ENCODE peak calls at places on chromosomes 11 and 22, in five cellular contexts. One of them, this sample, is unnamed.

GRCh38 chr11:72703281-72704008 is 29.2 kb upstream of the PDE2A start:
- DNase-seq in left ventricle myocardium inferior: peak
- DNase-seq in IMR-90: peak
- DNase-seq in A549: no peak
- DNase-seq in heart right ventricle: peak
- DNase-seq in this sample: no peak

GRCh38 chr11:8989411-8989810 is 14.4 kb downstream of the NRIP3 start:
- DNase-seq in heart right ventricle: no peak
- DNase-seq in IMR-90: peak
- DNase-seq in left ventricle myocardium inferior: no peak
- DNase-seq in A549: no peak
- DNase-seq in this sample: no peak

GRCh38 chr11:2788751-2789140 is 89.0 kb upstream of the KCNQ1OT1 start:
- DNase-seq in IMR-90: no peak
- DNase-seq in left ventricle myocardium inferior: peak
- DNase-seq in heart right ventricle: peak
- DNase-seq in A549: no peak
- DNase-seq in this sample: no peak

GRCh38 chr22:19872779-19873137 is 18.1 kb upstream of the GNB1L start:
- DNase-seq in heart right ventricle: no peak
- DNase-seq in IMR-90: no peak
- DNase-seq in left ventricle myocardium inferior: no peak
- DNase-seq in A549: no peak
- DNase-seq in this sample: no peak

GRCh38 chr11:61513143-61513740 is 4.7 kb downstream of the LRRC10B start:
- DNase-seq in A549: no peak
- DNase-seq in IMR-90: no peak
- DNase-seq in heart right ventricle: no peak
- DNase-seq in left ventricle myocardium inferior: no peak
- DNase-seq in this sample: no peak

GRCh38 chr22:24140357-24140756 is 40.9 kb upstream of the SUSD2 start:
- DNase-seq in heart right ventricle: no peak
- DNase-seq in A549: no peak
- DNase-seq in left ventricle myocardium inferior: no peak
- DNase-seq in IMR-90: peak
- DNase-seq in this sample: no peak

GRCh38 chr11:68890490-68891231 is 13.0 kb downstream of the MRPL21 start:
- DNase-seq in IMR-90: peak
- DNase-seq in left ventricle myocardium inferior: peak
- DNase-seq in heart right ventricle: peak
- DNase-seq in A549: no peak
- DNase-seq in this sample: no peak

GRCh38 chr11:10390375-10390774 is 64.7 kb upstream of the AMPD3 start:
- DNase-seq in heart right ventricle: no peak
- DNase-seq in left ventricle myocardium inferior: no peak
- DNase-seq in A549: peak
- DNase-seq in IMR-90: no peak
- DNase-seq in this sample: no peak

GRCh38 chr11:13667245-13667644 is 1.2 kb upstream of the FAR1 start:
- DNase-seq in heart right ventricle: no peak
- DNase-seq in A549: no peak
- DNase-seq in IMR-90: peak
- DNase-seq in left ventricle myocardium inferior: no peak
- DNase-seq in this sample: no peak
- H3K4me3 ChIP-seq in heart right ventricle: peak
- H3K4me3 ChIP-seq in A549: peak
- H3K4me3 ChIP-seq in IMR-90: no peak
- H3K4me3 ChIP-seq in left ventricle myocardium inferior: peak
- H3K4me3 ChIP-seq in this sample: peak

GRCh38 chr11:65921033-65921555 is 1.9 kb downstream of the DRAP1 start:
- DNase-seq in left ventricle myocardium inferior: no peak
- DNase-seq in IMR-90: no peak
- DNase-seq in A549: no peak
- DNase-seq in heart right ventricle: no peak
- DNase-seq in this sample: no peak
- H3K4me3 ChIP-seq in left ventricle myocardium inferior: peak
- H3K4me3 ChIP-seq in IMR-90: peak
- H3K4me3 ChIP-seq in A549: no peak
- H3K4me3 ChIP-seq in heart right ventricle: no peak
- H3K4me3 ChIP-seq in this sample: no peak

GRCh38 chr11:65427691-65428577 is 5.3 kb downstream of the NEAT1 start:
- DNase-seq in left ventricle myocardium inferior: no peak
- DNase-seq in IMR-90: peak
- DNase-seq in A549: peak
- DNase-seq in heart right ventricle: no peak
- DNase-seq in this sample: no peak

GRCh38 chr11:65428578-65429068 is 6.0 kb downstream of the NEAT1 start:
- DNase-seq in left ventricle myocardium inferior: no peak
- DNase-seq in heart right ventricle: peak
- DNase-seq in IMR-90: no peak
- DNase-seq in A549: no peak
- DNase-seq in this sample: no peak

GRCh38 chr11:65425105-65425970 is 2.7 kb downstream of the NEAT1 start:
- DNase-seq in IMR-90: peak
- DNase-seq in heart right ventricle: peak
- DNase-seq in left ventricle myocardium inferior: peak
- DNase-seq in A549: peak
- DNase-seq in this sample: peak

GRCh38 chr11:65425971-65426838 is 3.6 kb downstream of the NEAT1 start:
- DNase-seq in IMR-90: peak
- DNase-seq in heart right ventricle: no peak
- DNase-seq in A549: peak
- DNase-seq in left ventricle myocardium inferior: no peak
- DNase-seq in this sample: no peak

GRCh38 chr11:65426839-65427690 is 4.5 kb downstream of the NEAT1 start:
- DNase-seq in heart right ventricle: no peak
- DNase-seq in left ventricle myocardium inferior: peak
- DNase-seq in IMR-90: peak
- DNase-seq in A549: peak
- DNase-seq in this sample: peak
- H3K4me3 ChIP-seq in heart right ventricle: peak
- H3K4me3 ChIP-seq in left ventricle myocardium inferior: peak
- H3K4me3 ChIP-seq in IMR-90: peak
- H3K4me3 ChIP-seq in A549: peak
- H3K4me3 ChIP-seq in this sample: no peak

GRCh38 chr22:39488563-39489083 is 13.5 kb upstream of the MIEF1 start:
- DNase-seq in heart right ventricle: no peak
- DNase-seq in A549: no peak
- DNase-seq in left ventricle myocardium inferior: no peak
- DNase-seq in IMR-90: no peak
- DNase-seq in this sample: no peak

GRCh38 chr22:39490135-39490798 is 11.8 kb upstream of the MIEF1 start:
- DNase-seq in IMR-90: peak
- DNase-seq in left ventricle myocardium inferior: peak
- DNase-seq in A549: peak
- DNase-seq in heart right ventricle: peak
- DNase-seq in this sample: peak

GRCh38 chr22:39490966-39491680 is 11.0 kb upstream of the MIEF1 start:
- DNase-seq in heart right ventricle: no peak
- DNase-seq in IMR-90: no peak
- DNase-seq in A549: no peak
- DNase-seq in left ventricle myocardium inferior: no peak
- DNase-seq in this sample: no peak

GRCh38 chr22:39487826-39488520 is 14.1 kb upstream of the MIEF1 start:
- DNase-seq in A549: no peak
- DNase-seq in IMR-90: no peak
- DNase-seq in left ventricle myocardium inferior: no peak
- DNase-seq in heart right ventricle: no peak
- DNase-seq in this sample: no peak

DNA sequence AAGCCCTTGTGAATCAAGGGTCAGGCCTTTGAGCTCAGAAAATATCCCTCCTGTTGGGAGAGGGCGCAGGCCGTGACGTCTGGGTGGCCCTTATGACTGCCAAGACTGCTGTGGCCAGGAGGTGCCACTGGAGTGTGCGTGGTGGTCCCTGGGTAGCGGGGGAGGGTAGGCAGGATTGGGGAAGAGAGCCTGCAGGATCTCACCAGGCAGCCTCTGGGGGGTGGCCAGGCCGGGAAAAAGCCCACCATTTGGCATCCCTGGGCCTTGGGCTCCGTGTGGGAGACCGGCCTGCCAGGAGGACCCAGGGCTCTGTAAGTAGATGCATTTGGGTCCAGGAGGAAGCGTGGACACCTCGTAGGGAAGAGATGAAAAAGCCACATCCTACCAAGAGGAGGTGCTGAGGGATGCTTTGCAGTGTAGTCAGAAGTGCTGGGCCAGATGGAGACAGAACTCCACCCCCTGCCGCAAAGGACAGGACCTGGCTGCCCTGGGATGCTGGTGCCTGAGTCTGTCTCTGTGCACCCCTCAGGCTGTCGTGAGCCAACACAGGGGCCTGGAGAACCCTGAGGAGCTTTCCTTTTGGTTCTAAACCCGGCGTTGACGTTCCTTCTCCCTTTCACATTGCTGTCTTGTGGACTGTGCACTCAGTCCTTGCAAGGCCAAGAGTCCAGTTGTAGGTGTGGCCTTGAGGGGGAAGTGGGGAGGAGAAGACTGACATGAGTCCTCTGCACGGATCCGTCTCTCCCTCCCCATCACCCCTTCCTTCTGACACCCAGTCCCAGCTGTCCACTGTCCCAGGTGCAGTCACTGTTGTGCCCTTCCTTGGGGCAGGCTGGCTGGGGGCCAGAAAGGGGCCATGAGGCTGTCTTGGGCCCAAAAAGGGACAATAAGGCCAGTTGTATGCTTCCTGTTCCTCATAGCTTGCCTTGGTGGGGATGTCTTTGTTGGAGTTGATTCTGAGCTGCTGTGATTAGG is 12.7 kb upstream of the MIEF1 start:
- DNase-seq in IMR-90: no peak
- DNase-seq in left ventricle myocardium inferior: no peak
- DNase-seq in heart right ventricle: no peak
- DNase-seq in A549: no peak
- DNase-seq in this sample: no peak
- H3K4me3 ChIP-seq in IMR-90: no peak
- H3K4me3 ChIP-seq in left ventricle myocardium inferior: no peak
- H3K4me3 ChIP-seq in heart right ventricle: no peak
- H3K4me3 ChIP-seq in A549: no peak
- H3K4me3 ChIP-seq in this sample: no peak

DNA sequence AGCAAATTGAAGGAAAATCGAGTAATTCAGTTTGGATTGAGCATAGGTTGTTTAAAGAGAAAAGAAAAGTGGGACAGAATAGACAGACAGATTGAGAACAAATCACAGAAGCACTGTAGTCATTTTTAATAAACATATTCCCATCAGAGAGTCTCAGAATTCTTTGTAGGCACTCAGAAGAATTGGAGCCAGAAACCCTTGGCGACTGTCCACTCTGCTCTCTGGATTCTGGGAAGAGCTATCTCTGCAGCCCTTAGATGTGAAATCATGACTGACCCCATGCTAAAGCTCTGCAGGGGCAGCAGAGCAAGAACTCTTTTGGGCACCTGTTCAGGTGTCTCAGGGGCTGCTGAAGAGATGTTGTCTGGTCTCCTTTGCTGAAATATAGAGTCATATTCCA is 223.7 kb upstream of the KIRREL3 start:
- DNase-seq in IMR-90: no peak
- DNase-seq in left ventricle myocardium inferior: no peak
- DNase-seq in heart right ventricle: peak
- DNase-seq in A549: no peak
- DNase-seq in this sample: no peak
- H3K4me3 ChIP-seq in IMR-90: no peak
- H3K4me3 ChIP-seq in left ventricle myocardium inferior: no peak
- H3K4me3 ChIP-seq in heart right ventricle: no peak
- H3K4me3 ChIP-seq in A549: no peak
- H3K4me3 ChIP-seq in this sample: no peak

GRCh38 chr11:64447717-64448598 is 89.0 kb downstream of the RPS6KA4 start:
- DNase-seq in IMR-90: peak
- DNase-seq in A549: no peak
- DNase-seq in left ventricle myocardium inferior: peak
- DNase-seq in heart right ventricle: peak
- DNase-seq in this sample: no peak
- H3K4me3 ChIP-seq in IMR-90: peak
- H3K4me3 ChIP-seq in A549: peak
- H3K4me3 ChIP-seq in left ventricle myocardium inferior: peak
- H3K4me3 ChIP-seq in heart right ventricle: peak
- H3K4me3 ChIP-seq in this sample: no peak

GRCh38 chr22:16925407-16925966 is 82.5 kb downstream of the GAB4 start:
- DNase-seq in heart right ventricle: no peak
- DNase-seq in IMR-90: no peak
- DNase-seq in left ventricle myocardium inferior: no peak
- DNase-seq in A549: no peak
- DNase-seq in this sample: no peak
- H3K4me3 ChIP-seq in heart right ventricle: no peak
- H3K4me3 ChIP-seq in IMR-90: no peak
- H3K4me3 ChIP-seq in left ventricle myocardium inferior: no peak
- H3K4me3 ChIP-seq in A549: no peak
- H3K4me3 ChIP-seq in this sample: no peak